ENCODE peak calls at places on chromosomes 11 and 22, in seven cellular contexts. V is sigmoid colon, W is upper lobe of left lung, K is GM12878, F is transverse colon, S is K562, T is HCT116. Q is an unnamed sample.

GRCh38 chr11:110711776-110712642 is at the start of gene ARHGAP20:
- DNase-seq in V (peak; percentile 85), W (peak; percentile 79), K (no peak), F (peak; percentile 77), S (peak; percentile 66), T (no peak), Q (peak; percentile 83)

GRCh38 chr22:33565580-33565995 is 354.7 kb downstream of the LARGE1 start:
- DNase-seq in V (no peak), W (no peak), K (no peak), F (no peak), S (no peak), T (no peak), Q (no peak)

GRCh38 chr11:132943737-132944556 is 588.4 kb downstream of the OPCML start:
- DNase-seq in V (no peak), W (no peak), K (no peak), F (no peak), S (no peak), T (no peak), Q (no peak)

GRCh38 chr22:38774496-38775166 is 18.8 kb upstream of the SUN2 start:
- DNase-seq in V (no peak), W (no peak), K (no peak), F (no peak), S (no peak), T (no peak), Q (no peak)

GRCh38 chr22:17706451-17706900 is 67.8 kb downstream of the BID start:
- DNase-seq in V (peak; percentile 75), W (peak; percentile 71), K (peak; percentile 89), F (peak; percentile 54), S (no peak), T (peak; percentile 54), Q (no peak)

GRCh38 chr11:124763156-124763947 is 1.3 kb upstream of the ESAM start:
- DNase-seq in V (peak; percentile 86), W (peak; percentile 89), K (no peak), F (peak; percentile 91), S (peak; percentile 65), T (peak; percentile 61), Q (peak; percentile 84)

GRCh38 chr11:111729441-111729840 is 36.7 kb downstream of the PPP2R1B start:
- DNase-seq in V (no peak), W (no peak), K (no peak), F (no peak), S (no peak), T (no peak), Q (no peak)

GRCh38 chr11:639324-639977 is 2.4 kb downstream of the DRD4 start:
- DNase-seq in V (no peak), W (no peak), K (no peak), F (no peak), S (no peak), T (no peak), Q (no peak)

GRCh38 chr22:47393191-47393590 is 630.7 kb downstream of the TBC1D22A start:
- DNase-seq in V (peak; percentile 44), W (no peak), K (no peak), F (no peak), S (no peak), T (no peak), Q (peak; percentile 72)

GRCh38 chr22:47395481-47395880 is 633.0 kb downstream of the TBC1D22A start:
- DNase-seq in V (no peak), W (peak; percentile 18), K (no peak), F (no peak), S (no peak), T (no peak), Q (peak; percentile 30)

GRCh38 chr22:47396515-47396914 is 634.1 kb downstream of the TBC1D22A start:
- DNase-seq in V (no peak), W (no peak), K (no peak), F (no peak), S (no peak), T (no peak), Q (no peak)

GRCh38 chr22:47396105-47396504 is 633.7 kb downstream of the TBC1D22A start:
- DNase-seq in V (no peak), W (no peak), K (no peak), F (no peak), S (no peak), T (no peak), Q (peak; percentile 14)

GRCh38 chr22:47394504-47395440 is 632.3 kb downstream of the TBC1D22A start:
- DNase-seq in V (no peak), W (peak; percentile 9), K (no peak), F (no peak), S (no peak), T (no peak), Q (peak; percentile 50)
- H3K9me3 ChIP-seq in V (no peaks in the 10 kb centered on the region), W (no peaks in the 10 kb centered on the region), K (no peaks in the 10 kb centered on the region), F (no peaks in the 10 kb centered on the region), S (no peaks in the 10 kb centered on the region), T (no peaks in the 10 kb centered on the region), Q (no peaks in the 10 kb centered on the region)

GRCh38 chr11:13449522-13449921 is 13.5 kb downstream of the BTBD10 start:
- DNase-seq in V (no peak), W (no peak), K (no peak), F (no peak), S (no peak), T (no peak), Q (no peak)

GRCh38 chr11:13448876-13449275 is 14.1 kb downstream of the BTBD10 start:
- DNase-seq in V (peak; percentile 68), W (no peak), K (no peak), F (no peak), S (no peak), T (no peak), Q (no peak)

GRCh38 chr11:13446444-13446843 is 16.6 kb downstream of the BTBD10 start:
- DNase-seq in V (no peak), W (no peak), K (no peak), F (no peak), S (no peak), T (no peak), Q (no peak)

GRCh38 chr11:13445588-13445987 is 17.4 kb downstream of the BTBD10 start:
- DNase-seq in V (no peak), W (no peak), K (no peak), F (no peak), S (no peak), T (no peak), Q (no peak)

GRCh38 chr11:13450832-13451397 is 12.1 kb downstream of the BTBD10 start:
- DNase-seq in V (no peak), W (no peak), K (no peak), F (no peak), S (no peak), T (no peak), Q (no peak)
- H3K4me1 ChIP-seq in V (no peaks in the 10 kb centered on the region), W (peaks cover 27% of the 10 kb centered on the region), K (no peaks in the 10 kb centered on the region), F (peaks cover 14% of the 10 kb centered on the region), S (no peaks in the 10 kb centered on the region), T (no peaks in the 10 kb centered on the region), Q (peaks cover 8% of the 10 kb centered on the region)

DNA sequence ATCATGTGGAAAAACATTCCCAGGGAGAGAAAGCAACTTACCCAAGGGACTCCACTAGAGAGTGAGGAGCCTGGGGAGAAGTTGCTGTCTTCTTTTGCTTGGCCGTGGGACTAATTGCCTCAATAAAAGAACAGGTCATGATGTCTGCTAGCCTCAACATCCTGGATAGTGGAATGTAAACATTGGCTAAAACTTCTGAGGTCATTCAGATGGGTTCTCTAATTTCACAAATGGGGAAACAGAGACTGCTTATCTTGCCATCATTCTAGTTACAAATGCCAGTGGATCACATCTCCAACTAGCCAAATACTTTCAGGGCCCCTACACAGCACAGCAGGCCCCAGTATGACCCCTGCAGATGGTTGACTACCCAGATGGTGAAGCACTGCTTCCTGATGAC is 28.4 kb upstream of the PAMR1 start:
- DNase-seq in V (no peak), W (no peak), K (no peak), F (no peak), S (no peak), T (no peak), Q (no peak)
- TF ChIP-seq POLR2AphosphoS5 in V (no peak), W (no peak), K (no peak), F (no peak), S (no peak), T (no peak), Q (no peak)

GRCh38 chr11:134483291-134483690 is 71.2 kb upstream of the B3GAT1 start:
- DNase-seq in V (no peak), W (peak; percentile 14), K (no peak), F (no peak), S (peak; percentile 16), T (no peak), Q (peak; percentile 66)
- H3K9me3 ChIP-seq in V (no peaks in the 10 kb centered on the region), W (no peaks in the 10 kb centered on the region), K (no peaks in the 10 kb centered on the region), F (no peaks in the 10 kb centered on the region), S (no peaks in the 10 kb centered on the region), T (no peaks in the 10 kb centered on the region), Q (no peaks in the 10 kb centered on the region)

GRCh38 chr22:22892096-22893052 is 4.8 kb downstream of the IGLL5 start:
- DNase-seq in V (peak; percentile 7), W (no peak), K (no peak), F (no peak), S (peak; percentile 60), T (no peak), Q (peak; percentile 11)
- H3K4me1 ChIP-seq in V (no peaks in the 10 kb centered on the region), W (no peaks in the 10 kb centered on the region), K (no peaks in the 10 kb centered on the region), F (no peaks in the 10 kb centered on the region), S (no peaks in the 10 kb centered on the region), T (no peaks in the 10 kb centered on the region), Q (no peaks in the 10 kb centered on the region)

GRCh38 chr11:75261902-75262361 is 21.4 kb downstream of the TPBGL start:
- DNase-seq in V (peak; percentile 52), W (no peak), K (no peak), F (peak; percentile 5), S (no peak), T (no peak), Q (peak; percentile 53)

GRCh38 chr11:75259711-75260110 is 19.1 kb downstream of the TPBGL start:
- DNase-seq in V (peak; percentile 55), W (no peak), K (no peak), F (peak; percentile 5), S (no peak), T (no peak), Q (peak; percentile 25)

GRCh38 chr11:75262436-75262835 is 21.9 kb downstream of the TPBGL start:
- DNase-seq in V (peak; percentile 56), W (no peak), K (no peak), F (peak; percentile 7), S (no peak), T (no peak), Q (peak; percentile 42)

GRCh38 chr11:75261474-75261847 is 20.9 kb downstream of the TPBGL start:
- DNase-seq in V (peak; percentile 62), W (no peak), K (no peak), F (peak; percentile 8), S (no peak), T (no peak), Q (no peak)

GRCh38 chr11:75260396-75260795 is 19.8 kb downstream of the TPBGL start:
- DNase-seq in V (peak; percentile 45), W (no peak), K (no peak), F (peak; percentile 7), S (no peak), T (no peak), Q (peak; percentile 46)
- TF ChIP-seq POLR2AphosphoS5 in V (no peak), W (no peak), K (no peak), F (no peak), S (no peak), T (no peak), Q (no peak)

GRCh38 chr22:49492756-49493251 is 334.9 kb downstream of the BRD1 start:
- DNase-seq in V (no peak), W (no peak), K (no peak), F (no peak), S (no peak), T (no peak), Q (no peak)
- H3K9me3 ChIP-seq in V (peaks cover 4% of the 10 kb centered on the region), W (no peaks in the 10 kb centered on the region), K (no peaks in the 10 kb centered on the region), F (no peaks in the 10 kb centered on the region), S (no peaks in the 10 kb centered on the region), T (no peaks in the 10 kb centered on the region), Q (no peaks in the 10 kb centered on the region)